ENCODE peak calls at places on chromosomes 1 and 21, in ten cellular contexts. W, C, Z, L, P, U, Y, E, J and T are unnamed samples.

GRCh38 chr21:46188226-46189212 is 4.3 kb upstream of the SPATC1L start:
- DNase-seq in Z (peak), U (peak), J (peak), L (no peak), Y (peak), E (no peak), W (peak), C (peak), P (peak), T (no peak)

GRCh38 chr1:48221657-48222056 is 859 bp upstream of the SLC5A9 start:
- DNase-seq in P (no peak), U (no peak), Y (no peak), L (no peak), Z (no peak), J (no peak), E (no peak), W (no peak), C (no peak), T (no peak)

GRCh38 chr1:47684518-47684917 is 246.7 kb downstream of the FOXD2 start:
- DNase-seq in J (no peak), Z (no peak), Y (no peak), P (no peak), W (no peak), E (no peak), U (no peak), L (no peak), C (no peak), T (no peak)

GRCh38 chr1:167631987-167632680 is 2.1 kb downstream of the RCSD1 start:
- DNase-seq in W (no peak), J (no peak), P (no peak), U (no peak), C (no peak), L (peak), Z (peak), E (peak), Y (no peak), T (no peak)

GRCh38 chr1:42793824-42794223 is 9.0 kb downstream of the TMEM269 start:
- DNase-seq in Z (no peak), W (no peak), J (no peak), C (no peak), P (no peak), L (no peak), Y (no peak), E (no peak), U (peak), T (no peak)

GRCh38 chr1:21518774-21519455 is 9.7 kb downstream of the ALPL start:
- DNase-seq in Z (no peak), E (no peak), P (peak), J (no peak), W (no peak), U (no peak), Y (no peak), C (no peak), L (no peak), T (no peak)

GRCh38 chr21:44424608-44425306 is 30.6 kb upstream of the LRRC3 start:
- DNase-seq in W (no peak), E (no peak), P (no peak), C (no peak), U (no peak), Z (peak), Y (no peak), L (no peak), J (peak), T (no peak)

GRCh38 chr21:41621523-41621922 is 113.6 kb upstream of the TMPRSS2 start:
- DNase-seq in U (peak), C (no peak), E (no peak), L (no peak), Y (no peak), W (no peak), Z (no peak), P (no peak), J (no peak), T (no peak)

GRCh38 chr1:201171063-201172036 is 17.1 kb upstream of the TMEM9 start:
- DNase-seq in J (no peak), W (peak), U (peak), P (peak), C (peak), Y (peak), L (peak), Z (peak), E (peak), T (no peak)

GRCh38 chr1:80639777-80640533 is 1160.8 kb upstream of the ADGRL2 start:
- DNase-seq in P (no peak), J (no peak), C (no peak), E (no peak), Y (no peak), U (no peak), Z (no peak), W (no peak), L (no peak), T (no peak)

GRCh38 chr1:182206628-182207239 is 145.2 kb upstream of the ZNF648 start:
- DNase-seq in L (no peak), E (peak), C (peak), Z (no peak), U (peak), W (no peak), P (no peak), Y (peak), J (no peak), T (no peak)

GRCh38 chr21:35906587-35906986 is 153.7 kb downstream of the SETD4 start:
- DNase-seq in Y (no peak), Z (no peak), W (no peak), L (no peak), P (no peak), E (no peak), J (no peak), U (no peak), C (no peak), T (no peak)

GRCh38 chr21:35909456-35910178 is 150.7 kb downstream of the SETD4 start:
- DNase-seq in C (no peak), J (no peak), U (no peak), L (no peak), Z (no peak), E (no peak), P (peak), Y (peak), W (peak), T (no peak)

GRCh38 chr21:35908311-35909078 is 151.8 kb downstream of the SETD4 start:
- DNase-seq in L (no peak), Z (no peak), J (no peak), W (no peak), P (peak), C (no peak), Y (no peak), E (no peak), U (no peak), T (no peak)

GRCh38 chr21:35905973-35906357 is 154.4 kb downstream of the SETD4 start:
- DNase-seq in L (no peak), J (no peak), U (peak), Y (no peak), W (no peak), P (no peak), Z (no peak), C (no peak), E (no peak), T (no peak)

DNA sequence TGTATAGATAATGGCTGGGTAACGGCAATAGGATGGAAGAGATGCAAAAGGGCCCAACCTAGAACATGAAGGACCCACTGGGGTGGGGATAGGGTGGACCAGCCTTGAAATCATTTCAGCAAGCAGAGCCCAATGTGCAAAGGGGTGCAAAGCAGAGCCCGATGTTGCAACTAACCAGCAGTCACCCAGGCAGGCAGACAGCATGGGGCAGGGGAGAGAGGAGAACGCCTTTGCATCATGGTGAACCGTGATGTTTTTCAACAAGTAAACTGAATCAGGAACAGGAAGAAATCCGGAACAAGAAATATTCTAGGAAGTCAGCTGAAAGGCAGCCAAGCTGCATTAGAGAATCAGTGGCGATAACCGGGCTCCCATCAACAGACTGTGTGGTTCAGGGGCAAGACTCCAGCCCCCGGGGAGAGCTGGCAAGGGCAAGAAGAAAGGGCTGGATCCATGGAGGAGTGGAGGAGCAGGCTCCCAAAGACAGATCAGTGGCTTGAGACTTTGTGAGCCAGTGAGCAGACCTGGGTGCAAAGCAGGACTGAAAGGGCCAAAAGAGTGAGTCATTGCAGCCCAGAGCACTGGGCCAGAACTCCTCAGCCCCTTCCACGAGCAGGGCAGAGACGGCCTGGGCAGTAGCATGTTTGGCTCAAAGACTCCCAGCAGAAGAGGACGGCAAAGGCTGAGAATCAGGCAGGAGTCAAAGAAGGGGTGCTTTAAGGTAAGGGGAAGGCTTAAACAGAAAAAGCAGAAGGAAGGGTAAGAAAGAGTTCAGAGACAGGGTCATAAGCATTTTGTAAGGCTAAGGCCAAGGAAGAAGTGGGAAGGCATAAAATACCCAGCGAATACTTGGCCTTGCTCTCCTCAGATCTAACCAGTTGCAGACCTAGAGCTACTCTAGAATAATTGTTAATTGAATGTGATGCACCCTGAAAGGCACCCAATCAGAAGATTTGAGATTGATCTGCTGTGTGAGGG is 155.0 kb downstream of the SETD4 start:
- DNase-seq in J (no peak), U (peak), Y (no peak), W (peak), C (no peak), E (no peak), P (no peak), L (no peak), Z (no peak), T (no peak)
- H3K4me3 ChIP-seq in J (no peak), U (no peak), Y (no peak), W (no peak), C (no peak), E (no peak), P (no peak), L (no peak), Z (no peak), T (no peak)

DNA sequence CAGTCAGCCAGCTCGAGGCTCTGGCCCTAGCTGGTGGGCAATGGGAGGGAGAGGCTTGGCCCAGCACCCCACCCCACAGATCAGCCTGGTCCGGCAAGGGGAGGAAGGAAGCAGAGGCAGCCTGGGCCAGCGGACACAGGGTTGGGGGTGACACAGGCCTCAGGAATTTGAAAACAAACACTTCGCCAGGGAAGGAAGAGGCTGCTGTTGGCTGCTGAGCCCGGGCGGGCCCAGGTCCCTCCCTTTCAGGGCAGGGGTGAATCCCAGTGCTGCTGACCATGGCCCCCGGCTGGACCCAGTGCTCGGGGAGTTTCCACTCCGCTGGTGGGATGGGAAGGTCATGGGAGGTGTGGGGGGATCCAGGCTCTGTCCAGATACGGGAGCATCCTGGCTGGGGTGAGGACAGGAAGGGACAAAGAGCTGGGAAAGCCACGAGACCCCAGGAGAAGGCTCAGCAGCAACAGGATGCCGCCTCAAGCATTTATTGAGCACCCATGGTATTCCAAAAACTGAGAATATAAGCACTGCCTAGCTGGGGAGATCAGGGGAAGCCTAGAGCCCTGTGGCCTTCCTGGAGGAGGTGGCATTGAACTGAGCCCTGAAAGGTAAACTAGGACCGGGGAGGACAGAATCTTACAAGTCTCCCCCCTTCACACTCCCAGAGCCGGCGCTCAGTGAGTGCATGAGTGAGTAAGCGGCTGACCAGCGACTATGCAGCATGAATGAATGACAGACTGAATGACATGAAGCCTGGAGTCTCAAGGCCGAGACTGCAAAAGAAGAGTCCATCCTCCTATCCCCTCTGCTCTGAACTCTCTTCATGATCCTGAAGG is 26.2 kb upstream of the EPHA2 start:
- DNase-seq in C (peak), Y (peak), E (peak), J (peak), L (no peak), U (peak), Z (no peak), W (peak), P (peak), T (peak)
- H3K4me3 ChIP-seq in C (no peak), Y (no peak), E (no peak), J (no peak), L (no peak), U (no peak), Z (no peak), W (no peak), P (no peak), T (no peak)

GRCh38 chr1:150973258-150973825 is 1.3 kb downstream of the CERS2 start:
- DNase-seq in E (peak), Z (peak), J (no peak), L (no peak), Y (no peak), W (no peak), P (no peak), C (peak), U (peak), T (no peak)

GRCh38 chr1:150972417-150972940 is 2.2 kb downstream of the CERS2 start:
- DNase-seq in U (no peak), J (no peak), W (no peak), Y (no peak), E (no peak), C (no peak), Z (no peak), L (no peak), P (no peak), T (no peak)

GRCh38 chr1:150968491-150968890 is 6.1 kb downstream of the CERS2 start:
- DNase-seq in J (no peak), U (no peak), C (no peak), P (no peak), Z (no peak), Y (no peak), W (no peak), L (no peak), E (no peak), T (no peak)

GRCh38 chr1:150971583-150972416 is 2.8 kb downstream of the CERS2 start:
- DNase-seq in C (no peak), P (peak), U (peak), W (no peak), E (no peak), L (no peak), Y (no peak), Z (peak), J (no peak), T (no peak)

DNA sequence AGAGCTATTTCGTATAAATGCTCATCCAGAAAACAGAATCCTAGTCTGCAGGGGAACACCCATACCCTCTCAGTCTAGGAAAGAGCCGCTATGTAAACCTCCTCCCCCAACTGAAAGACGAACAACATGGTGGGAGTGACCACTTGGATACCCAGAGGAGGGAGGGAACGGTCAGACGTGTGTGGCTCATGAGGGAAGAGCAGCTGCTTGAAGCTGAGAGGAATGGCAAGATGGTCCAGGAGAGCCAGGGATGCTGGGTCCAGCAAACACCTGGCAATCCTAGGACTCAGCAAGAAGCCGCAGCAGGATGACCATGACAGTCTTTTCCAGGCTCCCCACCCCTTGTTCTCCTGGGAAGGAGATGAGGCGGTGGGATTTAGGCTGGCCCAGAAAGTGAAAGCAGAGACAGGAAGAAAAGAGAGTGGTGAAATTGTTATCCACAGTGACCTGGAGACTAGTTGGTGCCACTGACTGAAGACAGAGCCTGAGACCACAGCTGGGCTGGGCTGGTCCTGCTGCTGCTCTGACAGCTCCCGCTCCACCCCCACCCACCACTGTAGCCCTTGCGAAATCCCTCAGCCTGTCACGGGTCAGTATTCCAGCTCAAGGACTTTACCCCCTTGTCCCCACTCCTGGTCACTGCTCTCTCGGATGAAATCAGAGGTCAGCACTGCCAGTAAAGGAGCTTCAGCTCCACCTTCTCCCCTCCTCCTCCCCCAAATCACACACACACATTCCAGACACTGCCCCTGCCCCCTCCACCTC is 3.6 kb downstream of the CERS2 start:
- DNase-seq in Y (peak), L (no peak), J (peak), E (peak), P (peak), W (peak), Z (no peak), C (peak), U (peak), T (no peak)
- H3K4me3 ChIP-seq in Y (no peak), L (no peak), J (no peak), E (no peak), P (peak), W (no peak), Z (no peak), C (no peak), U (no peak), T (peak)

GRCh38 chr21:36860736-36861594 is 105.5 kb downstream of the HLCS start:
- DNase-seq in W (peak), Y (peak), J (no peak), C (no peak), P (no peak), Z (no peak), U (no peak), E (no peak), L (no peak), T (peak)
- H3K4me3 ChIP-seq in W (no peak), Y (no peak), J (no peak), C (no peak), P (no peak), Z (no peak), U (no peak), E (no peak), L (no peak), T (no peak)

DNA sequence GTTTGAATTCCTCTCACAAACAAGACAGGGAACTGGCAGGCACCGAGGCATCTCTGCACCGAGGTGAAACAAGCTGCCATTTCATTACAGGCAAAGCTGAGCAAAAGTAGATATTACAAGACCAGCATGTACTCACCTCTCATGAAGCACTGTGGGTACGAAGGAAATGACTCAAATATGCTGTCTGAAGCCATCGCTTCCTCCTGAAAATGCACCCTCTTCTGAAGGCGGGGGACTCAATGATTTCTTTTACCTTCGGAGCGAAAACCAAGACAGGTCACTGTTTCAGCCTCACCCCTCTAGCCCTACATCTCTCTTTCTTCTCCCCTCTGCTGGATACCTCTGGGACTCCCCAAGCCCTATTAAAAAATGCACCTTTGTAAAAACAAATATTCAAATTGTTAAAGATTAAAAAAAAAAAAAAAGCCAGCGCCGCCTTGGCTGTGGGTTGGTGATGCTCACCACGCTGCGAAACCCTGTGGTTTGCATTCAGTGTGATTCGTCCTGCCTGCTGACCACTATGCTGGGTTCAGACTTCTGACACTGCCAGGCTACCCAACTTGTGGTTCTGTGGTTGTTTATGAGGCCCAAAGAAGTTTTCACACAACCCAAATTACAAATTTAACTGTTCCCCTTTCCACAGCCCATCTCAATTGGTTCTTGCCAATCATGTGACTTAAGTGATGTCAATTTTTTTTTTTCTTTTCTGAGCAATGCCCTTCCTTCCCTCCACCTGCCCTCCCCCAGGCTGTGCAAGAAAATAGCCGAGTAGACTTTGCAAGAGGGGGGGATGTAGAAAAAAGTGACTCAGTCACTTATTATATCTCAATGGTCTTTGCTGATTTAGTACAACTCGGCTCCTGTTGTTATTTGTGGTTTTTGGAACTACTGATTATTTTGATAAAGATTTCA is at the start of gene RUNX1:
- DNase-seq in P (no peak), W (peak), Y (peak), Z (peak), C (peak), U (peak), J (no peak), E (peak), L (peak), T (no peak)
- H3K4me3 ChIP-seq in P (no peak), W (peak), Y (peak), Z (peak), C (peak), U (no peak), J (peak), E (no peak), L (peak), T (peak)